ENCODE peak calls at places on chromosomes 11 and 22, in four cellular contexts. T is effector memory CD4-positive, alpha-beta T cell; M is mesendoderm; X is cardiac muscle cell. V is an unnamed sample.

GRCh38 chr11:64767344-64768299 is 7.8 kb upstream of the PYGM start:
- DNase-seq in X (peak; percentile 86), M (peak; percentile 92), T (peak; percentile 57), V (peak; percentile 95)

GRCh38 chr11:119284344-119285157 is 32.4 kb downstream of the MCAM start:
- DNase-seq in M (peak; percentile 66), T (no peak), X (peak; percentile 55), V (no peak)

GRCh38 chr11:122032317-122032716 is 83.7 kb downstream of the BLID start:
- DNase-seq in M (no peak), X (no peak), T (no peak), V (no peak)

GRCh38 chr22:22406445-22406844 is 102.1 kb downstream of the ZNF280B start:
- DNase-seq in X (no peak), M (no peak), T (no peak), V (no peak)

GRCh38 chr11:67271548-67272284 is 5.4 kb downstream of the GRK2 start:
- DNase-seq in T (peak; percentile 55), X (no peak), M (no peak), V (no peak)

GRCh38 chr11:110249066-110249465 is 47.3 kb downstream of the RDX start:
- DNase-seq in T (no peak), M (no peak), X (no peak), V (no peak)

GRCh38 chr22:19818264-19819208 is 36.1 kb downstream of the GNB1L start:
- DNase-seq in M (no peak), T (no peak), X (no peak), V (no peak)

GRCh38 chr11:66280428-66280827 is 2.5 kb downstream of the CNIH2 start:
- DNase-seq in T (no peak), M (no peak), X (no peak), V (no peak)

GRCh38 chr22:45007247-45007945 is 2.4 kb downstream of the PHF21B start:
- DNase-seq in X (peak; percentile 94), M (peak; percentile 94), T (no peak), V (no peak)

GRCh38 chr11:10567466-10567865 is 999 bp downstream of the LYVE1 start:
- DNase-seq in M (no peak), X (no peak), T (no peak), V (no peak)

GRCh38 chr22:48669226-48669625 is 1158.4 kb downstream of the BRD1 start:
- DNase-seq in M (no peak), T (no peak), X (no peak), V (no peak)

GRCh38 chr22:22614065-22614464 is 30.3 kb upstream of the GGTLC2 start:
- DNase-seq in T (no peak), X (no peak), M (no peak), V (no peak)

GRCh38 chr11:117657801-117658200 is 139.2 kb downstream of the DSCAML1 start:
- DNase-seq in X (no peak), M (peak; percentile 50), T (no peak), V (no peak)

GRCh38 chr11:117649656-117650055 is 147.4 kb downstream of the DSCAML1 start:
- DNase-seq in M (no peak), X (no peak), T (no peak), V (no peak)

GRCh38 chr11:117658809-117659208 is 138.2 kb downstream of the DSCAML1 start:
- DNase-seq in X (no peak), M (no peak), T (no peak), V (no peak)

GRCh38 chr11:117654856-117655255 is 142.2 kb downstream of the DSCAML1 start:
- DNase-seq in X (no peak), T (no peak), M (no peak), V (no peak)

DNA sequence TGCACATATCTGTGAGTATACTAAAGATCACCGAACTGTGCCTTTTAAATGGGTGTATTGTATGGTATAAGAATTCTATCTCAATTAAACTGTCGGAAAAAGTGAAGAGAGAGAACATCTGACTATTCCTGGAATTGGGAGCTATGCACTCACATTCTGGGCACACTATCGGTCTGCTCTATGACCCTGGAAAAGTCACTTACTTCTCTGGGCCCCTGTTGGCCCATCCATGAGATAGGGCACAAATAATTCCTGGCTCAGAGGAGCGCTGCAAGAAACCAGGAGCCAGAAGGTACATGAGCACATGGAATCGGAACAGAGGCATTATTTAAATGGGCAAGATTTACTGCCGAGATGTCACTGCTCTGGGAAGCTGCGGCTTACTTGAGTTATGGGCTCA is 142.7 kb downstream of the DSCAML1 start:
- DNase-seq in X (no peak), T (no peak), M (no peak), V (no peak)
- H3K27ac ChIP-seq in X (no peak overlapping the region), T (no peak overlapping the region), M (no peak overlapping the region), V (no peak overlapping the region)

GRCh38 chr11:96228911-96229310 is 114.1 kb downstream of the MAML2 start:
- DNase-seq in T (no peak), M (peak; percentile 51), X (no peak), V (no peak)

GRCh38 chr11:96229354-96229973 is 113.5 kb downstream of the MAML2 start:
- DNase-seq in M (peak; percentile 65), X (no peak), T (no peak), V (no peak)

GRCh38 chr11:96227244-96227643 is 115.8 kb downstream of the MAML2 start:
- DNase-seq in X (no peak), T (no peak), M (no peak), V (no peak)

GRCh38 chr11:96230686-96231085 is 112.3 kb downstream of the MAML2 start:
- DNase-seq in T (no peak), X (no peak), M (no peak), V (no peak)

DNA sequence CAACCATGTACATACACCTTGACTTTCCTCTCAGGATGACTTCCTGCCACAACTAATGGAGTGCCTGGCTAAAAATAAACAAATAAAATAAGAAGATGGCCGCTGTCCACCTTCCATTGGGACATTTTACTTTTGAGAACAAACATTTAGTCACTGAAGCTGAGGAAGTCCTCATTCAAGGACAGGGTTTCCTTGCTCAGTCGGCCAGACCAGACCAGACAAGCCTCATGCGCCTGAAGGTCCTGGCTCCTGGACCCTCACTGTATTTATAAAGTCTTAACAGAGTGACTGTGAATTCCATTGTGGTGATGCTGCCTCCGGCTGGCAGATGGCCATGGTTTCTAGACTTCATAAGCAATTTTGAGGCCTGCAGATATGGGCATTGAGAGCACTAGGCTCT is 114.5 kb downstream of the MAML2 start:
- DNase-seq in T (no peak), X (no peak), M (peak; percentile 76), V (peak; percentile 88)
- H3K27ac ChIP-seq in T (no peak overlapping the region), X (peak overlapping the region; percentile 42), M (peak overlapping the region; percentile 2), V (peak overlapping the region; percentile 94)

GRCh38 chr11:35318309-35318708 is 101.0 kb downstream of the SLC1A2 start:
- DNase-seq in X (no peak), T (no peak), M (no peak), V (no peak)
- H3K27ac ChIP-seq in X (no peak overlapping the region), T (no peak overlapping the region), M (no peak overlapping the region), V (no peak overlapping the region)

DNA sequence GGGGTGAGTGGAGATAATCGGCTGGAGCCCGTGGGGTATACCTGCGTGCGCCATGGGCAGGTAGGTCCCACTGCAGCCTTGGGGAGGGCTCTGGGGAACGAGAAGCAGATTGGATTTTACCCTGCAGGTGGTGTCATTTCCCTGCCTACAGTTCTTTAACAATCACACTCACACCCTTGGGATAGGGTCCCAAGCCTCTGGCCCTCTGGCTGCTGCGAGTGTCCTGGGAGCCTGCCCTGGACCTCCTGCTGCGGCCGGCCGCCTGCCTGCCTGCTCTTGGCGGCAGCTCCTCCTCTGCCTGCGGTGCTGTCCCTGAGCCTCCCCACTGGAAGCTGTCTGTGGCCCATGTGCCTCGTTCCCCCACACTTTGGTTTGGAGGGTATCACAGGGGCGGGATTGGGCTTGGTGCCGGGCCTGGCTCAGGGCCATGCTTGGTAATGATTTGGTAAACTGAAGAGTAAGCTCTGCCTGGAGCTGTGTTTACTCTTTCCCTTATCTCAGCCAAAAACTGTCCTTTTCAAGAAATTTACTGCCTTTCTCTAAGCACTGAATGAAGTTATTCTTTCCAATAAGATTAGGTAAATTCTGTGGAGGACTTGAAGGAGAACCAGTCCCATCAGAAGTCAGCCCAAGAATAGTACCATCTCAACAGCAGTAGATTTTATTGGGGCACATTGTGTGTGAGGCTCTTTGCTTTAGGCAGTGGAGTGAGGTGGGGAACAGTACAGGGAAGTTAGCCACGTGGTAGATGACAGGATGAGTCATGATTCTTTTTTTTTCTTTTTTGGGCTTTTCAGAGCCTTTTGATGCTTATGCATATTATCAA is 53.7 kb downstream of the TBC1D22A start:
- DNase-seq in T (no peak), X (no peak), M (peak; percentile 42), V (peak; percentile 56)
- H3K27ac ChIP-seq in T (no peak overlapping the region), X (no peak overlapping the region), M (no peak overlapping the region), V (peak overlapping the region; percentile 42)

GRCh38 chr11:60981515-60981914 is 10.0 kb downstream of the CD6 start:
- DNase-seq in M (no peak), X (no peak), T (no peak), V (no peak)
- H3K27ac ChIP-seq in M (no peak overlapping the region), X (no peak overlapping the region), T (peak overlapping the region; percentile 93), V (no peak overlapping the region)

GRCh38 chr11:125902927-125903752 is at the start of gene PUS3:
- DNase-seq in M (peak; percentile 92), T (peak; percentile 75), X (peak; percentile 90), V (peak; percentile 54)
- H3K27ac ChIP-seq in M (no peak within 1 kb of the TSS), T (peak within 1 kb of the TSS; percentile 79), X (peak within 1 kb of the TSS; percentile 64), V (no peak within 1 kb of the TSS)

DNA sequence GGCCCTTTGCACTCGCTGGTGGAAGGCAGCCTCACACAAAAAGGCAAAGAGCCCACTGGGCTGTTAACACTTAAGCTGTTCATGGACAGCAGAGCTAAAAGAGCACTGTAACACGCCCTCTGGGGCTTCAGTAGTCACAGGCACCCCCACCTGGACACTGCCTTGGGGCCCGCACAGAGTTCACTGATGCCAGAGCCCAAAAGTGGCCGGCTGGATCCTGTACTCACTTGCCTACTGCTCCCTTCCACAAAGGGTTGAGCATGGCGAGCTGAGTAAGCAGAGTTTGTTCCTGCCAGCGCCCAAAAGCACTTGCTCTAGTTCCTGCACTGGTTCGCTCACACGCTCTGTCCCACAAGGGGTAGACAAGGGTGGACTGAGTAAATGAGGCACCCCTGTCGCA is 78.8 kb downstream of the RELT start:
- DNase-seq in X (no peak), T (no peak), M (no peak), V (no peak)
- H3K27ac ChIP-seq in X (no peak overlapping the region), T (no peak overlapping the region), M (no peak overlapping the region), V (no peak overlapping the region)

GRCh38 chr22:37763012-37763411 is 44.7 kb upstream of the GCAT start:
- DNase-seq in X (no peak), M (no peak), T (no peak), V (no peak)

GRCh38 chr22:37765953-37766566 is 41.7 kb upstream of the GCAT start:
- DNase-seq in X (no peak), M (no peak), T (no peak), V (no peak)

GRCh38 chr22:37763652-37764051 is 44.1 kb upstream of the GCAT start:
- DNase-seq in T (no peak), M (no peak), X (no peak), V (no peak)

GRCh38 chr22:37765498-37765897 is 42.2 kb upstream of the GCAT start:
- DNase-seq in T (no peak), X (no peak), M (no peak), V (no peak)

GRCh38 chr22:37764622-37765021 is 43.1 kb upstream of the GCAT start:
- DNase-seq in X (no peak), M (no peak), T (no peak), V (no peak)
- H3K27ac ChIP-seq in X (no peak overlapping the region), M (no peak overlapping the region), T (no peak overlapping the region), V (no peak overlapping the region)